ENCODE peak calls at places on chromosomes 11 and 22, in four cellular contexts. L is GM12878, H is K562, F is HepG2. P is an unnamed sample.

GRCh38 chr11:33635161-33635560 is 65.5 kb downstream of the C11orf91 start:
- DNase-seq in H (no peak), L (no peak), F (no peak), P (no peak)

GRCh38 chr11:37999171-37999570 is 1401.1 kb upstream of the RAG2 start:
- DNase-seq in L (no peak), F (no peak), H (no peak), P (no peak)

GRCh38 chr11:3169235-3169951 is 4.3 kb upstream of the OSBPL5 start:
- DNase-seq in L (no peak), H (peak; percentile 81), F (no peak), P (peak; percentile 52)

GRCh38 chr11:13260196-13260962 is 17.2 kb upstream of the BMAL1 start:
- DNase-seq in F (no peak), L (no peak), H (no peak), P (no peak)

GRCh38 chr11:79950172-79950571 is 509.3 kb upstream of the TENM4 start:
- DNase-seq in H (no peak), F (no peak), L (no peak), P (no peak)

GRCh38 chr11:76025068-76025467 is 181.2 kb downstream of the WNT11 start:
- DNase-seq in F (no peak), H (no peak), L (no peak), P (no peak)

GRCh38 chr11:134409552-134410429 is 2.3 kb downstream of the B3GAT1 start:
- DNase-seq in F (no peak), H (no peak), L (no peak), P (no peak)

GRCh38 chr11:132142554-132142953 is 772.1 kb downstream of the NTM start:
- DNase-seq in H (no peak), F (no peak), L (no peak), P (no peak)

GRCh38 chr11:9001736-9002135 is 2.1 kb downstream of the NRIP3 start:
- DNase-seq in L (no peak), F (no peak), H (no peak), P (no peak)

GRCh38 chr11:72793081-72793451 is 781 bp downstream of the STARD10 start:
- DNase-seq in H (no peak), L (no peak), F (no peak), P (no peak)

GRCh38 chr22:35703861-35704584 is 13.6 kb upstream of the APOL5 start:
- DNase-seq in F (no peak), L (no peak), H (no peak), P (no peak)

GRCh38 chr11:134757633-134758032 is 345.6 kb upstream of the B3GAT1 start:
- DNase-seq in F (no peak), L (no peak), H (no peak), P (no peak)

DNA sequence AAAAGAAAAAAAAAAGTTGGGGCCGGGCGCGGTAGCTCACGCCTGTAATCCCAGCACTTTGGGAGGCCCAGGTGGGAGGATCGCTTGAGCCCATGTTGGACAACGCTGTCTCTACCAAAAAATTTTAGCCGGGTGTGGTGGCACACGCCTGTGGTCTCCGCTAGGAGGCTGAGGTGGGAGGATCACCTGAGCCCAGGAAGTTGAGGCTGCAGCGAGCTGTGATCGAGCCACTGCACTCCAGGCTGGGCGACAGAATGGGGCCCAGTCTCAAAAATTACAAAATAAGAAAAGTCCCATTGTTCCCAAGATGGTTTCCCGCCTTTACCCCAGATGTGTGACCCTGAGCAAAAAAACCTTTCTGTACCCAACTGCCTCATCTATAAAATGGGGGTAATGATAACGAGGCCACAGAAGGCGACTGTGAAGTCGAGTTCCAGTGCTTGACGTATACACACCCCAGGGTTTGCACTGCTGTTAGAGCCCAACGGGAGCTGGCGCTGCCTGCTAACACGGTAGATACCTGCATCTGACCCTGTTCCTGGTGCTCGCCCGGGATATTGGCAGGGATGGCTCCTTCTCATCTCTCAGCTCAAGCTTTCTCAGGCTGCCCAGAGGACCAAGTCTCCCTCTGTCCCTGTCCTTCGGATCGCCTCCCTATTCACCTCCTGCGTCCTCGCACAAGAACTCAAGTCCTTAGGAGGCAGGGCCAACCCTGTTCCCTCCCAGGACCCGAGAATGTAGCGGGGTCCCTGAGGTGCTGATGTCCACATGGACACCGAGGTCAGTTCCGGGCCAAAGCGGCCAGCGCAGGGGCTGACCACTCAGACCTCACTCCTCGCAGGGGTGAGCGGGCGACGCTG is 1.1 kb upstream of the RPLP2 start:
- DNase-seq in F (peak; percentile 71), L (no peak), H (no peak), P (no peak)
- TF ChIP-seq CTCF in F (no peak), L (peak; percentile 19), H (no peak), P (no peak)

GRCh38 chr11:123300874-123301695 is 106.0 kb upstream of the CLMP start:
- DNase-seq in H (no peak), L (peak; percentile 47), F (no peak), P (no peak)
- TF ChIP-seq TCF7 in H (no peak), L (no peak), F (no peak), P (no peak)

GRCh38 chr22:39369186-39369585 is 19.4 kb downstream of the SYNGR1 start:
- DNase-seq in L (no peak), F (no peak), H (no peak), P (no peak)
- TF ChIP-seq CTCF in L (no peak), F (no peak), H (no peak), P (no peak)

DNA sequence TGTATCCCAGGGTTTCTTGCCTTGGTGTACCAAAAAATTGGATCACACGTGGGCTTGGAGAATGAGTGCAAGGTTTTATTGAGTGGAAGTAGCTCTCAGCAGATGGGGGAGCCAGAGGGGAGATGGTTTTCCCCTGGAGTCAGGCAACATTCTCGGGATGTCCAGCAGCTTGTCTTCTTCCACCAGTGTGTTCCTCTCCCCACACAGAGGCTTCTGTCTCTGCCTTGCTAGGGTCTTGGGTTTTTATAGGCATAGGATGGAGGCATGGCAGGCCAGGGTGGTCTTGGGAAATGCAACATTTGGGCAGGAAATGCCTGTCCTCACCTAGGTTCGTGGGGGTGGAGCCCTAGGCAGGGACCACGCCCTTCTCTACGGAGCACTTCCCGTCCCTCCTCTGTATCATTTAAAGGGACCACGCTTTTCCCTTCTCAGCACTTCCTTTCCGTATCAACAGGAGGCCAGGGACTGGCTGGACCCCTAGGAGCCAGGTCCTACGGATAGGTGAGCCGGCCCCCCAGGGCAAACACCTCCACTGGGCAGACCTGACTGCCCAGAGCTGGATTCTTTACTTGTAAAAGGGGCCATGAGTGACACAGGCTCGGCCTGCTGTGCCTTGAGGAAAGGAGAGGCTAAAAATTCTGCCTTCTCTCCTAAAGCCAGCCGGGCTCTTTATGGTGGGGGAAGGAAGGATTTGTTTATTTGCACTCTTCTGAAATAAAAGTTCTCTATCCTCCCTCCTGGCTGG is 55.3 kb upstream of the CCDC188 start:
- DNase-seq in L (peak; percentile 54), H (peak; percentile 95), F (peak; percentile 37), P (no peak)
- TF ChIP-seq TCF7 in L (no peak), H (no peak), F (no peak), P (no peak)